ENCODE peak calls at places on chromosome 15, in five cellular contexts. V, E, P, M and C are unnamed samples.

GRCh38 chr15:91234759-91235158 is 134.7 kb downstream of the SV2B start:
- DNase-seq in V (no peak), E (no peak), P (no peak), M (no peak), C (no peak)

GRCh38 chr15:60121845-60122244 is 117.7 kb downstream of the FOXB1 start:
- DNase-seq in V (no peak), E (no peak), P (peak), M (no peak), C (no peak)

GRCh38 chr15:99014803-99015676 is 7.4 kb upstream of the PGPEP1L start:
- DNase-seq in V (peak), E (peak), P (peak), M (peak), C (peak)

GRCh38 chr15:59099162-59099685 is 5.7 kb upstream of the CCNB2 start:
- DNase-seq in V (no peak), E (no peak), P (no peak), M (no peak), C (no peak)

GRCh38 chr15:77059761-77060345 is 11.1 kb downstream of the TSPAN3 start:
- DNase-seq in V (no peak), E (no peak), P (no peak), M (no peak), C (no peak)

GRCh38 chr15:82937659-82938058 is 14.9 kb downstream of the HOMER2 start:
- DNase-seq in V (no peak), E (no peak), P (no peak), M (no peak), C (no peak)

GRCh38 chr15:53753813-53754212 is 5.7 kb downstream of the WDR72 start:
- DNase-seq in V (no peak), E (no peak), P (no peak), M (no peak), C (no peak)

GRCh38 chr15:89383635-89384604 is 49.3 kb upstream of the POLG start:
- DNase-seq in V (no peak), E (peak), P (peak), M (no peak), C (no peak)

GRCh38 chr15:55434989-55435825 is 26.9 kb downstream of the PIERCE2 start:
- DNase-seq in V (peak), E (no peak), P (peak), M (peak), C (no peak)

GRCh38 chr15:71820127-71820526 is 9.8 kb downstream of the NR2E3 start:
- DNase-seq in V (no peak), E (no peak), P (no peak), M (no peak), C (no peak)

GRCh38 chr15:43975326-43975725 is 148.5 kb downstream of the WDR76 start:
- DNase-seq in V (no peak), E (no peak), P (no peak), M (no peak), C (no peak)

GRCh38 chr15:36432162-36432561 is 147.3 kb upstream of the CDIN1 start:
- DNase-seq in V (peak), E (no peak), P (no peak), M (no peak), C (no peak)

GRCh38 chr15:29071193-29071906 is 185.6 kb downstream of the APBA2 start:
- DNase-seq in V (no peak), E (no peak), P (no peak), M (no peak), C (no peak)

GRCh38 chr15:57566840-57567239 is 24.9 kb upstream of the MYZAP start:
- DNase-seq in V (no peak), E (peak), P (no peak), M (no peak), C (no peak)

GRCh38 chr15:78174398-78174797 is 25.2 kb downstream of the IDH3A start:
- DNase-seq in V (no peak), E (no peak), P (no peak), M (no peak), C (no peak)

GRCh38 chr15:77775851-77776250 is 143.1 kb upstream of the LINGO1 start:
- DNase-seq in V (no peak), E (no peak), P (no peak), M (no peak), C (no peak)

GRCh38 chr15:59180946-59181345 is 25.7 kb upstream of the LDHAL6B start:
- DNase-seq in V (no peak), E (no peak), P (no peak), M (no peak), C (no peak)

GRCh38 chr15:65049418-65049840 is 4.2 kb downstream of the SLC51B start:
- DNase-seq in V (peak), E (peak), P (peak), M (peak), C (peak)

DNA sequence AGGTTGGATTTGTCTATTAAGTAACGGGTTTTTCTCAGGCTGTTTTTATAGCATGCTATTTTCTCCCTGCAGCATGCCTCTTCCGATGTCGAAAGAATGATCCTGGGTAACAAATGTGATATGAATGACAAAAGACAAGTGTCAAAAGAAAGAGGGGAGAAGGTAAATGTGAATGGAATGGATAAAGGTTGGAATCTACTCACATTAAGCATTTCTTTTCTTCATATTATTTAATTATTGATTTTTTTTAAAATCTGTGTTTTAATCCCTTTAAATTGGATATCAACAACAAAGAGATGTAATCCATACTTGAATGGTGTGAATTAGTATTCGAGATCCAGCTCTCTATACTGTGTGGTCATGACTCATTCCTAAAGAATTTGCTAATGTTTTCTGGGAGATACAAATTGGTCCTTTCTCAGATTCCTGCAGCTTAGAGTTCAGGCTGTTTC is 20.9 kb upstream of the APH1B start:
- DNase-seq in V (peak), E (no peak), P (peak), M (peak), C (no peak)
- TF ChIP-seq CTCF in V (no peak), E (no peak), P (no peak), M (no peak), C (no peak)

GRCh38 chr15:68252925-68253534 is 23.5 kb upstream of the CLN6 start:
- DNase-seq in V (peak), E (no peak), P (peak), M (peak), C (no peak)
- TF ChIP-seq CTCF in V (peak), E (peak), P (peak), M (peak), C (peak)

DNA sequence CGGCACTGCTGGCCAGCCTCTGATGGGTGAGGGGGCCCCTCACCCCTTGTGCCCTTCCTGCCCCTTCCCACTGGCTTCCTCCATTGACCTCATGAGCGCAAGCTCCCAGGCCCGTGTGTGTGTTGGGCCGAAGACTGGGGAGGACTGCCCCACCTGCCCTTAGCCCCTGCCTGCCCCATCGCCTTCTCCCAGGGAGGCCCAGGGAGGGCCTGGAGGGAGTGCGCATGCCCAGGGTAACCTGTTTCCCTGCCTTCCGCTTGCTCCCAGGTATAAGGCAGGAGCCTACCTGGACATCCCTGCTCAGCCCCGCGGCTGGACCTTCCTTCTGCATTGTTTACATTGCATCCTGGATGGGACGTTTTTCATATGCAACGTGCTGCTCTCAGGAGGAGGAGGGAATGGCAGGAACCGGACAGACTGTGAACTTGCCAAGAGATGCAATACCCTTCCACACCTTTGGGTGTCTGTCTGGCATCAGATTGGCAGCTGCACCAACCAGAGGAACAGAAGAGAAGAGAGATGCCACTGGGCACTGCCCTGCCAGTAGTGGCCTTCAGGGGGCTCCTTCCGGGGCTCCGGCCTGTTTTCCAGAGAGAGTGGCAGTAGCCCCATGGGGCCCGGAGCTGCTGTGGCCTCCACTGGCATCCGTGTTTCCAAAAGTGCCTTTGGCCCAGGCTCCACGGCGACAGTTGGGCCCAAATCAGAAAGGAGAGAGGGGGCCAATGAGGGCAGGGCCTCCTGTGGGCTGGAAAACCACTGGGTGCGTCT is 8.8 kb downstream of the DLL4 start:
- DNase-seq in V (no peak), E (no peak), P (peak), M (peak), C (no peak)
- TF ChIP-seq CTCF in V (peak), E (no peak), P (peak), M (peak), C (peak)

GRCh38 chr15:80367094-80367493 is 37.1 kb upstream of the ARNT2 start:
- DNase-seq in V (no peak), E (no peak), P (no peak), M (peak), C (no peak)
- TF ChIP-seq CTCF in V (no peak), E (no peak), P (no peak), M (peak), C (no peak)